ENCODE peak calls at places on chromosomes 16 and 17, in four cellular contexts. A is nephron progenitor cell, L is H7, S is HEK293T. E is an unnamed sample.

GRCh38 chr17:62322313-62322712 is 58.0 kb upstream of the EFCAB3 start:
- DNase-seq in A (no peak), L (no peak), S (no peak), E (no peak)

GRCh38 chr17:6427284-6427781 is 7.6 kb downstream of the AIPL1 start:
- DNase-seq in A (no peak), L (no peak), S (no peak), E (no peak)

GRCh38 chr17:59783221-59784016 is 76.0 kb downstream of the VMP1 start:
- DNase-seq in A (no peak), L (no peak), S (no peak), E (peak; percentile 22)

GRCh38 chr16:66408181-66409048 is 18.7 kb upstream of the BEAN1 start:
- DNase-seq in A (no peak), L (no peak), S (no peak), E (peak; percentile 44)

GRCh38 chr16:72371307-72372081 is 199.5 kb upstream of the PMFBP1 start:
- DNase-seq in A (peak; percentile 66), L (peak; percentile 9), S (peak; percentile 54), E (peak; percentile 49)

GRCh38 chr17:38447502-38448095 is 19.3 kb downstream of the ARHGAP23 start:
- DNase-seq in A (no peak), L (no peak), S (no peak), E (no peak)

GRCh38 chr16:53775821-53776431 is 72.0 kb downstream of the FTO start:
- DNase-seq in A (no peak), L (no peak), S (no peak), E (no peak)

GRCh38 chr17:44976198-44976597 is 8.1 kb upstream of the C1QL1 start:
- DNase-seq in A (no peak), L (no peak), S (no peak), E (peak; percentile 73)

GRCh38 chr17:40518401-40519088 is 17.1 kb upstream of the TNS4 start:
- DNase-seq in A (no peak), L (peak; percentile 68), S (no peak), E (no peak)

GRCh38 chr17:79845601-79845949 is 6.3 kb upstream of the CBX4 start:
- DNase-seq in A (no peak), L (no peak), S (no peak), E (no peak)

GRCh38 chr17:69317625-69318024 is 9.3 kb downstream of the ABCA5 start:
- DNase-seq in A (no peak), L (no peak), S (no peak), E (no peak)

GRCh38 chr16:68548947-68549346 is 9.9 kb downstream of the ZFP90 start:
- DNase-seq in A (no peak), L (no peak), S (no peak), E (no peak)

GRCh38 chr17:13031718-13032350 is 14.0 kb upstream of the ELAC2 start:
- DNase-seq in A (peak; percentile 48), L (peak; percentile 46), S (peak; percentile 68), E (peak; percentile 37)

GRCh38 chr16:88634141-88634993 is 4.0 kb upstream of the IL17C start:
- DNase-seq in A (peak; percentile 83), L (peak; percentile 98), S (no peak), E (no peak)

GRCh38 chr16:85137323-85138072 is 25.2 kb upstream of the CIBAR2 start:
- DNase-seq in A (peak; percentile 64), L (no peak), S (no peak), E (peak; percentile 85)

E was measured in BE2C.